ENCODE peak calls at places on chromosomes 16 and 17, in four cellular contexts. K is GM12878, C is HepG2, A is K562. W is an unnamed sample.

GRCh38 chr16:88385831-88386815 is 3.4 kb downstream of the ZNF469 start:
- DNase-seq in K (no peak), C (no peak), A (no peak), W (no peak)

GRCh38 chr16:81293909-81294802 is 20.6 kb upstream of the GAN start:
- DNase-seq in K (no peak), C (no peak), A (no peak), W (no peak)

GRCh38 chr16:87062569-87063442 is 254.4 kb downstream of the C16orf95 start:
- DNase-seq in K (no peak), C (peak), A (peak), W (no peak)

GRCh38 chr16:1071561-1072225 is 854 bp upstream of the SSTR5 start:
- DNase-seq in K (no peak), C (no peak), A (no peak), W (no peak)

GRCh38 chr17:50020841-50021599 is 26.0 kb upstream of the DLX3 start:
- DNase-seq in K (no peak), C (no peak), A (no peak), W (no peak)

GRCh38 chr17:14755002-14755401 is 454.1 kb downstream of the HS3ST3B1 start:
- DNase-seq in K (no peak), C (no peak), A (no peak), W (no peak)

GRCh38 chr17:74601944-74602572 is 10.0 kb upstream of the CD300LD start:
- DNase-seq in K (no peak), C (peak), A (peak), W (no peak)

GRCh38 chr17:59420901-59421300 is 89.4 kb downstream of the YPEL2 start:
- DNase-seq in K (no peak), C (peak), A (no peak), W (no peak)

GRCh38 chr17:15432807-15433547 is 34.4 kb downstream of the CDRT4 start:
- DNase-seq in K (no peak), C (peak), A (no peak), W (no peak)

GRCh38 chr17:19376799-19377198 is 1.5 kb upstream of the MAPK7 start:
- DNase-seq in K (no peak), C (no peak), A (no peak), W (no peak)

GRCh38 chr17:48637323-48638260 is 11.4 kb upstream of the HOXB9 start:
- DNase-seq in K (no peak), C (no peak), A (no peak), W (no peak)

GRCh38 chr16:68234188-68235104 is 1.5 kb downstream of the ESRP2 start:
- DNase-seq in K (no peak), C (peak), A (no peak), W (peak)

GRCh38 chr17:82081966-82082365 is 16.1 kb downstream of the FASN start:
- DNase-seq in K (no peak), C (no peak), A (no peak), W (no peak)

GRCh38 chr17:33811006-33811760 is 443.9 kb upstream of the CCL2 start:
- DNase-seq in K (no peak), C (no peak), A (no peak), W (no peak)

GRCh38 chr16:73095142-73095791 is 47.3 kb upstream of the ZFHX3 start:
- DNase-seq in K (no peak), C (no peak), A (no peak), W (no peak)

DNA sequence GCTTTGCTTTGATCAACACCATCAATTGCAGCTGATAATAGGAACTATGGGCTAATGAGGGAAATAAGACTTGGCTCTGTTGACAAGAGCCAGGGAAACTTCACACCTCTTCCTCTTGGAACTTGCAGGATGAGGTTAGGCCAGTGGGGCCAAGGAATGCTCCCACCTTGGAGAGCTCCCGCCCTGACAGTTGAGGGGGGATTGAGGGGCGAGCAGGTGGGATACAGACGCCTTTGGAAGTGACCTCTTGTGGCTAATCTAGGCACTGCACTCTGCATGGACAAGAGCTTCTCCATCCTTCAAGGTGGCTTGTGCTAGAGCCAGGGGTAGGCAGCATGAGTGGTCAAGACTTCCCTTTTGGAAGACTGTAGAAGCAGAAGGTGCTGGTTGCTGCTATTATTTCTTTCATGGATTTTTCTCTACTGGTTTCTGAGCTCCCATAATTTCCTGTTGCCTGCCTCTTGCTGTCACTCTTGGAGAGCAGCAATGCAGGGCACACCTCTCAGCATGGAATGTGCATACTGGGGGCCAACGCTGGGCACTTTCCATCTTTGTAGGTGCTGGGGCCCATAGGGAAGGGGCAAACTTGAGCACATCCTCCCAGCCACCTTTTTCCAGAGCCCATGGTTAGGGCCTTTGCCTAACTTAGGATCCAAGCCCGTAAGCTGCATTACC is 2.3 kb upstream of the PHF12 start:
- DNase-seq in K (no peak), C (peak), A (peak), W (peak)
- TF ChIP-seq ATF3 in K (no peak), C (no peak), A (no peak), W (no peak)

DNA sequence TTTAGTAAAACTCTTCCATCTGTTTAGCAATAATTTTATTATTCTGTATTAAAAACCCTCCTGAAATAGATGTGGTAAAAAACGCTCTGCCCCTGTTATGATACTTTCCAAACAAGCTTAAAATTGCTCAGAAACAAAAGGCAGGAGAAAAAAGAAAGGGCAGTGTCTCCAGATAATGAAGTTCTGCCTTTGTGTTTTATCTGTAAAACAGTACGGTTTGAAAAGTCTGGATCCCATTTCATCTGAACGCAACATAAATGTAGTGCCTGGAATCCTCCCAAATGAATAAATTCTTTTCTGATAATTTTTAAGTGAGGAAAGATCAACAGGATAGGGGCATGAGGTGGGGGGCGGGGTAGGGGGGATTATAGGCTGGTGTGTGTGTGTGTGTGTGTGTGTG is 87.5 kb upstream of the SOX9 start:
- DNase-seq in K (no peak), C (no peak), A (no peak), W (no peak)
- TF ChIP-seq HDAC2 in K (no peak), C (no peak), A (no peak), W (no peak)

DNA sequence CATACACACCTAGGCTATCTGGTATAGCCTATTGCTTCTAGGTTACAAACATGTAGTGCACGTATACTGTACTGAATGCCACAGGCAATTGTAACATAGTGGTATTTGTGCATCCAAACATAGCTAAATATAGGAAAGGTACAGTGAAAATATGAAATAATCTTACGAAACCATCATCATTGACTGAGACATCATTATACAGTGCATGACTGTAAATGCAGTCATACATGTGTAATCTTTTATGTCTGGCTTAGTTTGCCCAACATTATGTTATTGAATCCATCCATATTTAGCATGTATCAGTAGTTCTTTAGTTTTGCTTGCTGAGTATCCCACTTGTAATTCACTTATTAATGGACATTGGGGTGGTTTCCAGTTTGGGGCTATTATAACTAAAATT is 124.9 kb downstream of the CYLD start:
- DNase-seq in K (no peak), C (no peak), A (no peak), W (no peak)
- TF ChIP-seq ATF3 in K (no peak), C (no peak), A (no peak), W (no peak)

GRCh38 chr16:65531475-65531874 is 409.6 kb upstream of the CDH11 start:
- DNase-seq in K (no peak), C (no peak), A (no peak), W (no peak)
- TF ChIP-seq HDAC2 in K (no peak), C (no peak), A (no peak), W (no peak)

GRCh38 chr16:69423189-69423588 is 1.2 kb upstream of the CYB5B start:
- DNase-seq in K (no peak), C (no peak), A (no peak), W (no peak)
- TF ChIP-seq ATF3 in K (no peak), C (no peak), A (no peak), W (no peak)

GRCh38 chr17:56131431-56131830 is 21.8 kb upstream of the ANKFN1 start:
- DNase-seq in K (no peak), C (no peak), A (no peak), W (no peak)

GRCh38 chr17:56125830-56126819 is 27.1 kb upstream of the ANKFN1 start:
- DNase-seq in K (no peak), C (peak), A (no peak), W (peak)

GRCh38 chr17:56130030-56130429 is 23.2 kb upstream of the ANKFN1 start:
- DNase-seq in K (no peak), C (no peak), A (no peak), W (no peak)
- TF ChIP-seq HDAC2 in K (no peak), C (no peak), A (no peak), W (no peak)

W was measured in H1.